ENCODE peak calls at places on chromosomes 11 and 22, in five cellular contexts. W is HCT116, N is GM12878, L is H1, H is HepG2. M is an unnamed sample.

GRCh38 chr11:14190992-14191773 is 167.8 kb downstream of the RRAS2 start:
- DNase-seq in W (no peak), N (no peak), L (no peak), H (no peak), M (no peak)

GRCh38 chr11:78313181-78313788 is 104.3 kb downstream of the GAB2 start:
- DNase-seq in W (peak; percentile 10), N (no peak), L (no peak), H (peak; percentile 36), M (no peak)

GRCh38 chr11:129611661-129612566 is 203.7 kb upstream of the TMEM45B start:
- DNase-seq in W (no peak), N (no peak), L (no peak), H (no peak), M (no peak)

GRCh38 chr22:50699754-50700386 is 27.2 kb downstream of the SHANK3 start:
- DNase-seq in W (no peak), N (no peak), L (no peak), H (peak; percentile 60), M (no peak)

GRCh38 chr11:11612439-11612838 is 9.4 kb downstream of the GALNT18 start:
- DNase-seq in W (no peak), N (no peak), L (no peak), H (no peak), M (no peak)

GRCh38 chr11:1126935-1127663 is 30.7 kb upstream of the MUC5AC start:
- DNase-seq in W (no peak), N (no peak), L (no peak), H (no peak), M (no peak)

GRCh38 chr11:36361901-36362391 is 65.9 kb downstream of the PRR5L start:
- DNase-seq in W (no peak), N (no peak), L (peak; percentile 48), H (no peak), M (no peak)

GRCh38 chr11:126146454-126147192 is 64.8 kb downstream of the RPUSD4 start:
- DNase-seq in W (no peak), N (no peak), L (no peak), H (peak; percentile 84), M (no peak)

GRCh38 chr11:88439356-88439755 is 101.8 kb upstream of the CTSC start:
- DNase-seq in W (no peak), N (no peak), L (no peak), H (no peak), M (no peak)

GRCh38 chr11:112613051-112613972 is 347.9 kb upstream of the NCAM1 start:
- DNase-seq in W (peak; percentile 62), N (no peak), L (no peak), H (peak; percentile 23), M (no peak)

GRCh38 chr11:3203221-3204043 is 15.2 kb downstream of the MRGPRG start:
- DNase-seq in W (no peak), N (no peak), L (no peak), H (no peak), M (no peak)

GRCh38 chr11:19453893-19454292 is 213.1 kb upstream of the E2F8 start:
- DNase-seq in W (no peak), N (no peak), L (no peak), H (no peak), M (no peak)

GRCh38 chr22:44024288-44024908 is at the start of gene PARVB:
- DNase-seq in W (no peak), N (no peak), L (peak; percentile 53), H (no peak), M (no peak)

GRCh38 chr11:47786373-47786772 is 19.2 kb upstream of the FNBP4 start:
- DNase-seq in W (no peak), N (no peak), L (no peak), H (no peak), M (no peak)

GRCh38 chr11:69640260-69640994 is 529 bp upstream of the CCND1 start:
- DNase-seq in W (no peak), N (no peak), L (no peak), H (no peak), M (no peak)

GRCh38 chr11:115269193-115269592 is 235.0 kb downstream of the CADM1 start:
- DNase-seq in W (no peak), N (no peak), L (no peak), H (no peak), M (no peak)

GRCh38 chr11:7955191-7955590 is 10.1 kb downstream of the NLRP10 start:
- DNase-seq in W (no peak), N (no peak), L (no peak), H (no peak), M (no peak)

GRCh38 chr11:75986966-75987365 is 172.0 kb downstream of the UVRAG start:
- DNase-seq in W (no peak), N (no peak), L (no peak), H (no peak), M (no peak)

GRCh38 chr11:94513091-94513490 is 830 bp downstream of the C11orf97 start:
- DNase-seq in W (no peak), N (no peak), L (no peak), H (peak; percentile 72), M (no peak)

GRCh38 chr11:65500262-65501004 is 1.6 kb downstream of the MALAT1 start:
- DNase-seq in W (no peak), N (no peak), L (no peak), H (no peak), M (no peak)

GRCh38 chr22:24149191-24149590 is 32.1 kb upstream of the SUSD2 start:
- DNase-seq in W (no peak), N (no peak), L (no peak), H (no peak), M (no peak)

GRCh38 chr11:125079878-125080530 is 16.9 kb downstream of the SLC37A2 start:
- DNase-seq in W (no peak), N (no peak), L (no peak), H (no peak), M (no peak)

GRCh38 chr11:82864268-82864667 is 36.0 kb downstream of the PRCP start:
- DNase-seq in W (peak; percentile 32), N (no peak), L (no peak), H (peak; percentile 57), M (peak; percentile 23)

GRCh38 chr11:125932301-125932700 is 13.5 kb upstream of the VSIG10L2 start:
- DNase-seq in W (no peak), N (no peak), L (no peak), H (no peak), M (no peak)

GRCh38 chr11:133608496-133608895 is 76.2 kb upstream of the OPCML start:
- DNase-seq in W (no peak), N (no peak), L (no peak), H (no peak), M (no peak)

GRCh38 chr11:114209343-114209742 is 86.9 kb upstream of the NNMT start:
- DNase-seq in W (no peak), N (no peak), L (no peak), H (no peak), M (no peak)

GRCh38 chr11:45518096-45518852 is 147.1 kb downstream of the CHST1 start:
- DNase-seq in W (peak; percentile 4), N (no peak), L (peak; percentile 80), H (no peak), M (no peak)

GRCh38 chr11:19187101-19187500 is 14.7 kb downstream of the CSRP3 start:
- DNase-seq in W (no peak), N (no peak), L (no peak), H (no peak), M (no peak)

GRCh38 chr22:38733329-38734202 is 22.2 kb downstream of the SUN2 start:
- DNase-seq in W (no peak), N (no peak), L (peak; percentile 80), H (peak; percentile 16), M (no peak)

GRCh38 chr11:110691961-110692360 is 20.3 kb downstream of the ARHGAP20 start:
- DNase-seq in W (no peak), N (no peak), L (no peak), H (no peak), M (no peak)

GRCh38 chr11:70099578-70100282 is 21.6 kb downstream of the ANO1 start:
- DNase-seq in W (no peak), N (no peak), L (no peak), H (no peak), M (no peak)

GRCh38 chr11:11976476-11977187 is 31.8 kb downstream of the DKK3 start:
- DNase-seq in W (no peak), N (no peak), L (peak; percentile 45), H (no peak), M (no peak)

GRCh38 chr11:56642339-56642738 is at the start of gene OR5AP2:
- DNase-seq in W (no peak), N (no peak), L (no peak), H (no peak), M (no peak)

GRCh38 chr11:131601586-131601985 is 231.2 kb downstream of the NTM start:
- DNase-seq in W (no peak), N (no peak), L (no peak), H (no peak), M (no peak)

GRCh38 chr11:6655020-6655789 is 404 bp downstream of the DCHS1 start:
- DNase-seq in W (no peak), N (no peak), L (peak; percentile 52), H (no peak), M (no peak)

GRCh38 chr11:131668867-131669780 is 298.7 kb downstream of the NTM start:
- DNase-seq in W (peak; percentile 6), N (no peak), L (peak; percentile 91), H (peak; percentile 17), M (peak; percentile 48)

GRCh38 chr11:119787074-119787461 is 58.1 kb upstream of the NECTIN1 start:
- DNase-seq in W (no peak), N (no peak), L (no peak), H (no peak), M (no peak)

GRCh38 chr11:68041617-68042218 is 2.9 kb downstream of the TCIRG1 start:
- DNase-seq in W (no peak), N (no peak), L (peak; percentile 44), H (no peak), M (no peak)

GRCh38 chr11:68039526-68040086 is 781 bp downstream of the TCIRG1 start:
- DNase-seq in W (no peak), N (no peak), L (peak; percentile 53), H (peak; percentile 63), M (no peak)

GRCh38 chr11:68040957-68041591 is 2.2 kb downstream of the TCIRG1 start:
- DNase-seq in W (no peak), N (no peak), L (peak; percentile 46), H (no peak), M (no peak)

GRCh38 chr11:68038718-68039525 is at the start of gene TCIRG1:
- DNase-seq in W (peak; percentile 49), N (peak; percentile 15), L (peak; percentile 77), H (peak; percentile 79), M (peak; percentile 64)

GRCh38 chr11:68040121-68040956 is 1.5 kb downstream of the TCIRG1 start:
- DNase-seq in W (no peak), N (peak; percentile 21), L (peak; percentile 61), H (peak; percentile 79), M (no peak)
- H3K9ac ChIP-seq in W (peak overlapping the region; percentile 79), N (peak overlapping the region; percentile 79), L (no peak overlapping the region), H (peak overlapping the region; percentile 92), M (peak overlapping the region; percentile 67)

GRCh38 chr11:103529217-103529684 is 420.0 kb downstream of the DYNC2H1 start:
- DNase-seq in W (no peak), N (no peak), L (no peak), H (no peak), M (no peak)
- TF ChIP-seq YY1 in W (no peak), N (no peak), L (no peak), H (no peak), M (no peak)

GRCh38 chr11:128208329-128209220 is 378.8 kb downstream of the ETS1 start:
- DNase-seq in W (peak; percentile 57), N (no peak), L (no peak), H (no peak), M (no peak)
- H3K9ac ChIP-seq in W (peak overlapping the region; percentile 6), N (no peak overlapping the region), L (no peak overlapping the region), H (no peak overlapping the region), M (no peak overlapping the region)

GRCh38 chr11:121886956-121887355 is 229.1 kb downstream of the BLID start:
- DNase-seq in W (no peak), N (no peak), L (no peak), H (no peak), M (no peak)
- TF ChIP-seq YY1 in W (no peak), N (no peak), L (no peak), H (no peak), M (no peak)

M was measured in NT2/D1.